ENCODE peak calls at places on chromosome 2, in four cellular contexts. F is A172, Y is upper lobe of right lung, V is T-helper 9 cell. G is an unnamed sample.
A peak's percentile ranks its signal among the peaks of the same experiment; 100 is the strongest.

GRCh38 chr2:65320042-65320711 is 92.5 kb downstream of the ACTR2 start:
- DNase-seq in F (peak; percentile 96), Y (no peak), V (no peak), G (peak; percentile 77)

GRCh38 chr2:150479075-150479915 is 8.2 kb downstream of the RND3 start:
- DNase-seq in F (no peak), Y (no peak), V (no peak), G (no peak)

GRCh38 chr2:207224814-207225482 is 59.2 kb upstream of the KLF7 start:
- DNase-seq in F (no peak), Y (no peak), V (no peak), G (no peak)

GRCh38 chr2:236546561-236546961 is 23.1 kb upstream of the ACKR3 start:
- DNase-seq in F (no peak), Y (no peak), V (no peak), G (no peak)

GRCh38 chr2:3377279-3377611 is 373 bp downstream of the EIPR1 start:
- DNase-seq in F (peak; percentile 56), Y (no peak), V (no peak), G (peak; percentile 16)

GRCh38 chr2:228094377-228094921 is 87.0 kb downstream of the SPHKAP start:
- DNase-seq in F (peak; percentile 74), Y (no peak), V (no peak), G (no peak)

GRCh38 chr2:201915446-201915845 is 109.1 kb downstream of the CDK15 start:
- DNase-seq in F (no peak), Y (no peak), V (no peak), G (no peak)

GRCh38 chr2:231670892-231671616 is 37.3 kb upstream of the PTMA start:
- DNase-seq in F (peak; percentile 38), Y (no peak), V (no peak), G (no peak)

GRCh38 chr2:105934467-105934866 is 189.8 kb downstream of the NCK2 start:
- DNase-seq in F (no peak), Y (no peak), V (peak; percentile 8), G (no peak)

GRCh38 chr2:1590611-1591460 is 153.5 kb downstream of the PXDN start:
- DNase-seq in F (no peak), Y (peak; percentile 57), V (no peak), G (no peak)

GRCh38 chr2:22932288-22932687 is 452.7 kb upstream of the KLHL29 start:
- DNase-seq in F (no peak), Y (no peak), V (no peak), G (no peak)

GRCh38 chr2:123468071-123468470 is 557.0 kb upstream of the CNTNAP5 start:
- DNase-seq in F (no peak), Y (no peak), V (no peak), G (no peak)

GRCh38 chr2:223122706-223123265 is 70.8 kb downstream of the KCNE4 start:
- DNase-seq in F (no peak), Y (no peak), V (no peak), G (no peak)

GRCh38 chr2:159788218-159788617 is 9.8 kb downstream of the CD302 start:
- DNase-seq in F (no peak), Y (no peak), V (no peak), G (no peak)

GRCh38 chr2:224122542-224122941 is 83.5 kb upstream of the SERPINE2 start:
- DNase-seq in F (peak; percentile 4), Y (no peak), V (no peak), G (no peak)

GRCh38 chr2:105103481-105103880 is 65.6 kb downstream of the MRPS9 start:
- DNase-seq in F (no peak), Y (no peak), V (no peak), G (no peak)

GRCh38 chr2:226050822-226051221 is 651.3 kb downstream of the NYAP2 start:
- DNase-seq in F (peak; percentile 46), Y (no peak), V (no peak), G (no peak)

GRCh38 chr2:63780483-63781155 is 61.1 kb upstream of the UGP2 start:
- DNase-seq in F (no peak), Y (no peak), V (no peak), G (no peak)

GRCh38 chr2:166057363-166058169 is 70.3 kb downstream of the SCN1A start:
- DNase-seq in F (peak; percentile 32), Y (no peak), V (no peak), G (peak; percentile 14)

GRCh38 chr2:133040175-133040574 is 370.2 kb upstream of the LYPD1 start:
- DNase-seq in F (peak; percentile 35), Y (no peak), V (no peak), G (peak; percentile 56)

GRCh38 chr2:170873035-170873692 is 55.9 kb upstream of the GORASP2 start:
- DNase-seq in F (peak; percentile 74), Y (peak; percentile 82), V (peak; percentile 62), G (peak; percentile 77)

GRCh38 chr2:109322111-109322510 is 193.1 kb downstream of the SH3RF3 start:
- DNase-seq in F (peak; percentile 84), Y (peak; percentile 76), V (no peak), G (peak; percentile 89)

GRCh38 chr2:47690132-47690531 is 92.8 kb upstream of the MSH6 start:
- DNase-seq in F (no peak), Y (no peak), V (no peak), G (no peak)

GRCh38 chr2:73999881-74000597 is 15.3 kb downstream of the TET3 start:
- DNase-seq in F (no peak), Y (peak; percentile 61), V (no peak), G (peak; percentile 36)

GRCh38 chr2:201175971-201176570 is 6.9 kb upstream of the CASP10 start:
- DNase-seq in F (no peak), Y (peak; percentile 76), V (no peak), G (no peak)

GRCh38 chr2:54984476-54984875 is 65.8 kb downstream of the RTN4 start:
- DNase-seq in F (peak; percentile 25), Y (no peak), V (no peak), G (no peak)

GRCh38 chr2:6069354-6069753 is 377.2 kb downstream of the SOX11 start:
- DNase-seq in F (no peak), Y (no peak), V (no peak), G (no peak)

G was measured in H4.